ENCODE peak calls at places on chromosomes 5 and 9, in ten cellular contexts. E is GM23338; V is stimulated activated CD8-positive, alpha-beta memory T cell treated with anti-CD3 and anti-CD28 coated beads, Interleukin-4, amount 100 ng/mL, for 24 hours; R is A549; C is RCC 7860; O is NCI-H1092; U is CD4-positive, alpha-beta T cell; D is kidney; B is brain microvascular endothelial cell; J is right lobe of liver. H is an unnamed sample.

GRCh38 chr9:126708178-126708577 is 94.5 kb downstream of the LMX1B start:
- DNase-seq in J (no peak), V (no peak), D (no peak), O (no peak), R (no peak), B (no peak), E (no peak), U (no peak), C (no peak), H (no peak)

GRCh38 chr5:180652771-180653170 is 3.4 kb upstream of the FLT4 start:
- DNase-seq in U (no peak), O (no peak), E (no peak), J (no peak), V (no peak), D (no peak), B (no peak), C (no peak), R (no peak), H (no peak)

GRCh38 chr5:143153332-143154119 is 250.0 kb downstream of the NR3C1 start:
- DNase-seq in E (no peak), D (peak; percentile 72), B (peak; percentile 85), U (no peak), R (no peak), V (no peak), C (no peak), O (no peak), J (no peak), H (peak; percentile 81)

GRCh38 chr9:90799271-90799860 is 2.3 kb upstream of the SYK start:
- DNase-seq in R (no peak), D (no peak), V (no peak), O (no peak), J (no peak), B (no peak), U (no peak), E (no peak), C (no peak), H (no peak)

GRCh38 chr9:12846035-12846434 is 71.2 kb downstream of the LURAP1L start:
- DNase-seq in U (no peak), R (no peak), B (no peak), J (no peak), C (no peak), V (no peak), E (no peak), O (no peak), D (no peak), H (no peak)

GRCh38 chr5:149374801-149375200 is 4.3 kb downstream of the IL17B start:
- DNase-seq in E (no peak), V (no peak), C (no peak), B (no peak), D (no peak), O (no peak), R (no peak), U (no peak), J (peak; percentile 19), H (no peak)

GRCh38 chr9:98037362-98037761 is 19.2 kb upstream of the NANS start:
- DNase-seq in B (no peak), V (no peak), U (no peak), C (no peak), O (no peak), J (no peak), D (no peak), E (no peak), R (no peak), H (no peak)

GRCh38 chr5:56025303-56025885 is 30.6 kb upstream of the IL6ST start:
- DNase-seq in J (peak; percentile 60), O (no peak), B (no peak), C (peak; percentile 5), E (no peak), D (no peak), R (peak; percentile 86), V (no peak), U (no peak), H (no peak)

GRCh38 chr9:122172131-122172530 is 12.4 kb downstream of the MORN5 start:
- DNase-seq in U (no peak), J (no peak), E (no peak), C (no peak), O (no peak), R (no peak), B (no peak), V (no peak), D (no peak), H (no peak)

GRCh38 chr5:178113141-178113787 is at the start of gene N4BP3:
- DNase-seq in B (no peak), U (peak; percentile 79), E (peak; percentile 91), O (no peak), V (peak; percentile 78), R (peak; percentile 42), D (peak; percentile 92), C (peak; percentile 31), J (no peak), H (no peak)

GRCh38 chr9:99820330-99821186 is 1.1 kb upstream of the NR4A3 start:
- DNase-seq in V (peak; percentile 42), R (peak; percentile 72), U (peak; percentile 43), B (peak; percentile 71), O (peak; percentile 11), D (peak; percentile 80), E (peak; percentile 22), C (peak; percentile 20), J (peak; percentile 87), H (peak; percentile 77)

GRCh38 chr5:143231426-143231825 is 172.1 kb downstream of the NR3C1 start:
- DNase-seq in O (no peak), D (no peak), V (no peak), U (no peak), J (no peak), C (no peak), B (no peak), R (no peak), E (no peak), H (no peak)